ENCODE peak calls at places on chromosomes 7 and 10, in nine cellular contexts. E, S, D, K, H, Q, A, W and X are unnamed samples.

GRCh38 chr10:117663750-117664149 is 121.2 kb downstream of the EMX2 start:
- DNase-seq in H (peak; percentile 28), E (peak; percentile 67), Q (no peak), D (no peak), K (no peak), W (no peak), A (no peak), S (no peak), X (peak; percentile 43)

GRCh38 chr7:105672820-105673219 is 91.5 kb upstream of the EFCAB10 start:
- DNase-seq in A (no peak), E (no peak), D (no peak), Q (no peak), K (no peak), H (no peak), W (no peak), S (no peak), X (no peak)

GRCh38 chr10:114709966-114710365 is 51.9 kb upstream of the ABLIM1 start:
- DNase-seq in K (no peak), Q (no peak), D (no peak), E (peak; percentile 35), S (no peak), W (no peak), A (no peak), H (peak; percentile 60), X (no peak)

GRCh38 chr10:80506189-80506575 is 31.5 kb upstream of the SH2D4B start:
- DNase-seq in D (no peak), E (no peak), A (no peak), K (no peak), W (no peak), Q (peak; percentile 20), S (no peak), H (peak; percentile 75), X (peak; percentile 86)

GRCh38 chr10:72242675-72243074 is 26.6 kb upstream of the ASCC1 start:
- DNase-seq in Q (peak; percentile 76), W (peak; percentile 91), H (no peak), A (peak; percentile 72), K (peak; percentile 71), S (peak; percentile 72), E (no peak), D (peak; percentile 66), X (no peak)

GRCh38 chr7:108460964-108461363 is 4.7 kb upstream of the NRCAM start:
- DNase-seq in K (no peak), S (no peak), H (no peak), W (no peak), D (no peak), Q (no peak), E (no peak), A (no peak), X (no peak)

GRCh38 chr10:62019685-62020361 is 118.3 kb downstream of the ARID5B start:
- DNase-seq in H (no peak), A (no peak), E (no peak), W (no peak), Q (no peak), D (no peak), S (no peak), K (no peak), X (no peak)

GRCh38 chr7:2759736-2760097 is 71.7 kb downstream of the AMZ1 start:
- DNase-seq in W (no peak), Q (no peak), A (peak; percentile 82), S (no peak), D (peak; percentile 41), H (no peak), E (no peak), K (no peak), X (no peak)

GRCh38 chr7:69598081-69598486 is at the start of gene AUTS2:
- DNase-seq in W (peak; percentile 90), Q (peak; percentile 87), A (peak; percentile 90), D (peak; percentile 89), S (peak; percentile 92), H (peak; percentile 43), E (peak; percentile 4), K (peak; percentile 92), X (no peak)

GRCh38 chr10:35822316-35822715 is 180.2 kb upstream of the FZD8 start:
- DNase-seq in E (peak; percentile 36), S (peak; percentile 75), W (peak; percentile 95), D (peak; percentile 88), A (peak; percentile 55), Q (peak; percentile 68), H (peak; percentile 54), K (peak; percentile 85), X (peak; percentile 70)

GRCh38 chr7:16509829-16510228 is 16.8 kb upstream of the LRRC72 start:
- DNase-seq in S (no peak), Q (no peak), H (no peak), W (no peak), E (no peak), D (no peak), K (no peak), A (no peak), X (no peak)

GRCh38 chr7:66869660-66870450 is 51.2 kb upstream of the TMEM248 start:
- DNase-seq in H (no peak), E (no peak), K (no peak), Q (no peak), A (no peak), D (no peak), W (no peak), S (no peak), X (no peak)

GRCh38 chr10:77179015-77179695 is 458.5 kb downstream of the KCNMA1 start:
- DNase-seq in W (no peak), A (peak; percentile 74), E (peak; percentile 100), H (peak; percentile 94), K (no peak), S (peak; percentile 75), Q (no peak), D (peak; percentile 45), X (no peak)

GRCh38 chr10:80453715-80454525 is at the start of gene TSPAN14:
- DNase-seq in H (peak; percentile 79), D (peak; percentile 90), S (peak; percentile 89), Q (peak; percentile 90), W (peak; percentile 93), K (peak; percentile 95), A (peak; percentile 91), E (no peak), X (no peak)

GRCh38 chr7:1368682-1369571 is 90.3 kb downstream of the MICALL2 start:
- DNase-seq in E (peak; percentile 43), D (no peak), A (no peak), H (no peak), S (no peak), K (no peak), W (no peak), Q (no peak), X (no peak)

GRCh38 chr7:155227788-155228458 is 69.8 kb upstream of the INSIG1 start:
- DNase-seq in D (no peak), S (no peak), K (no peak), W (no peak), Q (no peak), H (no peak), E (no peak), A (no peak), X (no peak)

GRCh38 chr7:19939746-19940145 is 166.3 kb upstream of the TMEM196 start:
- DNase-seq in D (no peak), S (no peak), A (no peak), K (no peak), H (peak; percentile 58), Q (no peak), E (peak; percentile 70), W (no peak), X (peak; percentile 44)

GRCh38 chr10:62264702-62265436 is 3.8 kb downstream of the RTKN2 start:
- DNase-seq in W (no peak), A (no peak), S (no peak), Q (peak; percentile 27), D (no peak), H (peak; percentile 92), E (peak; percentile 99), K (no peak), X (peak; percentile 83)

GRCh38 chr10:50504389-50504788 is 119.4 kb downstream of the SGMS1 start:
- DNase-seq in H (no peak), D (no peak), S (no peak), E (no peak), W (no peak), K (no peak), A (no peak), Q (no peak), X (no peak)
- H3K27ac ChIP-seq in H (no peak overlapping the region), D (no peak overlapping the region), S (no peak overlapping the region), E (peak overlapping the region; percentile 38), W (no peak overlapping the region), K (no peak overlapping the region), A (no peak overlapping the region), Q (no peak overlapping the region), X (peak overlapping the region; percentile 57)

GRCh38 chr10:69089638-69090599 is 2.0 kb downstream of the SRGN start:
- DNase-seq in K (no peak), H (peak; percentile 54), D (no peak), Q (peak; percentile 68), W (no peak), E (peak; percentile 63), S (no peak), A (no peak), X (no peak)

GRCh38 chr10:69088471-69088769 is 517 bp downstream of the SRGN start:
- DNase-seq in E (no peak), S (no peak), K (no peak), D (no peak), Q (no peak), A (no peak), W (no peak), H (no peak), X (no peak)

GRCh38 chr10:69088801-69089501 is 1.0 kb downstream of the SRGN start:
- DNase-seq in K (no peak), A (no peak), D (no peak), Q (no peak), S (no peak), H (peak; percentile 52), E (peak; percentile 98), W (no peak), X (no peak)

GRCh38 chr10:69092959-69093850 is 5.3 kb downstream of the SRGN start:
- DNase-seq in S (peak; percentile 61), A (peak; percentile 82), K (no peak), E (peak; percentile 97), W (no peak), Q (peak; percentile 84), H (peak; percentile 89), D (peak; percentile 33), X (peak; percentile 39)

GRCh38 chr10:69090687-69091450 is 3.0 kb downstream of the SRGN start:
- DNase-seq in S (no peak), K (no peak), D (no peak), Q (no peak), H (no peak), E (peak; percentile 83), W (no peak), A (no peak), X (no peak)
- H3K27ac ChIP-seq in S (peak overlapping the region; percentile 70), K (peak overlapping the region; percentile 95), D (no peak overlapping the region), Q (peak overlapping the region; percentile 96), H (no peak overlapping the region), E (peak overlapping the region; percentile 77), W (peak overlapping the region; percentile 71), A (no peak overlapping the region), X (no peak overlapping the region)

GRCh38 chr10:101824736-101825135 is 6.5 kb upstream of the OGA start:
- DNase-seq in K (no peak), D (no peak), E (no peak), H (no peak), Q (no peak), A (no peak), W (no peak), S (no peak), X (no peak)
- H3K27ac ChIP-seq in K (no peak overlapping the region), D (no peak overlapping the region), E (no peak overlapping the region), H (no peak overlapping the region), Q (no peak overlapping the region), A (no peak overlapping the region), W (no peak overlapping the region), S (no peak overlapping the region), X (no peak overlapping the region)

DNA sequence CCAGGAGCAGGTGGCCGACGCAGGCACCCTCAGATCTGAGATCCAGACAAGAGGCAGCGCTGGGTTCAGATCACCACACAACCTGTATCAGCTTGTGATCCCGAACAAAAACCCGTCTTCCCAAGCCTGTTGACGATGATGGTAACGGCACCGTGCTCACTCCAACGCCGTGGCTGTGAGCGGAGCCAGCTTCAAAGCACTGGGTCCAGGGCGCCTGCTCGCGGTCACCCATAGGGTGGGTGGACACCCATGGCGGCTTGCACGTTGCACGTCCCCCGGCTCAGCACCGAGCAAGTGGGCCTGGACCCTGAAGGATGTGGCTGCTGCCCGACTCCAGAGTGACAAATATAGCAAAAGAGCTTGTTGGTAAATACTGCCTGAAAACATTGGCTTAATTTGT is 40.9 kb downstream of the FOXK1 start:
- DNase-seq in W (no peak), Q (no peak), D (no peak), K (no peak), H (no peak), A (no peak), S (no peak), E (no peak), X (no peak)
- H3K27ac ChIP-seq in W (no peak overlapping the region), Q (no peak overlapping the region), D (no peak overlapping the region), K (no peak overlapping the region), H (no peak overlapping the region), A (no peak overlapping the region), S (peak overlapping the region; percentile 95), E (no peak overlapping the region), X (no peak overlapping the region)